ENCODE peak calls at places on chromosomes 13 and 19, in six cellular contexts. One of them, this sample, is unnamed.
A peak's percentile ranks its signal among the peaks of the same experiment; 100 is the strongest.

GRCh38 chr13:26679411-26679810 is 81.2 kb downstream of the GPR12 start:
- DNase-seq in upper lobe of left lung: no peak
- DNase-seq in esophagus squamous epithelium: no peak
- DNase-seq in heart left ventricle: no peak
- DNase-seq in adrenal gland: no peak
- DNase-seq in Peyer's patch: no peak
- DNase-seq in this sample: no peak

GRCh38 chr13:50365300-50365682 is 350.0 kb downstream of the KCNRG start:
- DNase-seq in upper lobe of left lung: no peak
- DNase-seq in esophagus squamous epithelium: no peak
- DNase-seq in heart left ventricle: no peak
- DNase-seq in adrenal gland: no peak
- DNase-seq in Peyer's patch: no peak
- DNase-seq in this sample: no peak

GRCh38 chr19:11452814-11453335 is 17.4 kb downstream of the PRKCSH start:
- DNase-seq in upper lobe of left lung: no peak
- DNase-seq in esophagus squamous epithelium: no peak
- DNase-seq in heart left ventricle: no peak
- DNase-seq in adrenal gland: no peak
- DNase-seq in Peyer's patch: no peak
- DNase-seq in this sample: no peak

GRCh38 chr19:41944336-41944735 is 14.8 kb downstream of the RABAC1 start:
- DNase-seq in upper lobe of left lung: no peak
- DNase-seq in esophagus squamous epithelium: no peak
- DNase-seq in heart left ventricle: no peak
- DNase-seq in adrenal gland: no peak
- DNase-seq in Peyer's patch: no peak
- DNase-seq in this sample: no peak

GRCh38 chr19:1860133-1860775 is 3.1 kb downstream of the KLF16 start:
- DNase-seq in upper lobe of left lung: no peak
- DNase-seq in esophagus squamous epithelium: no peak
- DNase-seq in heart left ventricle: peak; percentile 78
- DNase-seq in adrenal gland: no peak
- DNase-seq in Peyer's patch: peak; percentile 90
- DNase-seq in this sample: peak; percentile 91

GRCh38 chr13:27437126-27437525 is 12.7 kb downstream of the GTF3A start:
- DNase-seq in upper lobe of left lung: no peak
- DNase-seq in esophagus squamous epithelium: no peak
- DNase-seq in heart left ventricle: no peak
- DNase-seq in adrenal gland: no peak
- DNase-seq in Peyer's patch: no peak
- DNase-seq in this sample: no peak

GRCh38 chr19:14349426-14349825 is 31.8 kb upstream of the ADGRE5 start:
- DNase-seq in upper lobe of left lung: no peak
- DNase-seq in esophagus squamous epithelium: no peak
- DNase-seq in heart left ventricle: no peak
- DNase-seq in adrenal gland: no peak
- DNase-seq in Peyer's patch: no peak
- DNase-seq in this sample: no peak

GRCh38 chr13:44812818-44813217 is 176.5 kb downstream of the NUFIP1 start:
- DNase-seq in upper lobe of left lung: no peak
- DNase-seq in esophagus squamous epithelium: no peak
- DNase-seq in heart left ventricle: no peak
- DNase-seq in adrenal gland: peak; percentile 26
- DNase-seq in Peyer's patch: no peak
- DNase-seq in this sample: no peak

GRCh38 chr19:4414800-4415251 is 12.4 kb downstream of the CHAF1A start:
- DNase-seq in upper lobe of left lung: no peak
- DNase-seq in esophagus squamous epithelium: no peak
- DNase-seq in heart left ventricle: no peak
- DNase-seq in adrenal gland: peak; percentile 32
- DNase-seq in Peyer's patch: no peak
- DNase-seq in this sample: no peak

GRCh38 chr13:108895220-108895704 is 265.9 kb downstream of the MYO16 start:
- DNase-seq in upper lobe of left lung: no peak
- DNase-seq in esophagus squamous epithelium: no peak
- DNase-seq in heart left ventricle: no peak
- DNase-seq in adrenal gland: no peak
- DNase-seq in Peyer's patch: no peak
- DNase-seq in this sample: peak; percentile 50

GRCh38 chr13:20715340-20715732 is 11.8 kb downstream of the IL17D start:
- DNase-seq in upper lobe of left lung: no peak
- DNase-seq in esophagus squamous epithelium: no peak
- DNase-seq in heart left ventricle: no peak
- DNase-seq in adrenal gland: no peak
- DNase-seq in Peyer's patch: no peak
- DNase-seq in this sample: no peak

GRCh38 chr19:39359026-39359425 is 16.8 kb downstream of the SAMD4B start:
- DNase-seq in upper lobe of left lung: no peak
- DNase-seq in esophagus squamous epithelium: no peak
- DNase-seq in heart left ventricle: no peak
- DNase-seq in adrenal gland: no peak
- DNase-seq in Peyer's patch: no peak
- DNase-seq in this sample: no peak

GRCh38 chr19:39362682-39363657 is 20.7 kb downstream of the SAMD4B start:
- DNase-seq in upper lobe of left lung: no peak
- DNase-seq in esophagus squamous epithelium: no peak
- DNase-seq in heart left ventricle: no peak
- DNase-seq in adrenal gland: peak; percentile 39
- DNase-seq in Peyer's patch: no peak
- DNase-seq in this sample: no peak

GRCh38 chr19:39365531-39365930 is 23.3 kb downstream of the SAMD4B start:
- DNase-seq in upper lobe of left lung: no peak
- DNase-seq in esophagus squamous epithelium: no peak
- DNase-seq in heart left ventricle: no peak
- DNase-seq in adrenal gland: no peak
- DNase-seq in Peyer's patch: no peak
- DNase-seq in this sample: no peak

GRCh38 chr19:39360599-39360998 is 18.4 kb downstream of the SAMD4B start:
- DNase-seq in upper lobe of left lung: no peak
- DNase-seq in esophagus squamous epithelium: no peak
- DNase-seq in heart left ventricle: no peak
- DNase-seq in adrenal gland: no peak
- DNase-seq in Peyer's patch: no peak
- DNase-seq in this sample: no peak

DNA sequence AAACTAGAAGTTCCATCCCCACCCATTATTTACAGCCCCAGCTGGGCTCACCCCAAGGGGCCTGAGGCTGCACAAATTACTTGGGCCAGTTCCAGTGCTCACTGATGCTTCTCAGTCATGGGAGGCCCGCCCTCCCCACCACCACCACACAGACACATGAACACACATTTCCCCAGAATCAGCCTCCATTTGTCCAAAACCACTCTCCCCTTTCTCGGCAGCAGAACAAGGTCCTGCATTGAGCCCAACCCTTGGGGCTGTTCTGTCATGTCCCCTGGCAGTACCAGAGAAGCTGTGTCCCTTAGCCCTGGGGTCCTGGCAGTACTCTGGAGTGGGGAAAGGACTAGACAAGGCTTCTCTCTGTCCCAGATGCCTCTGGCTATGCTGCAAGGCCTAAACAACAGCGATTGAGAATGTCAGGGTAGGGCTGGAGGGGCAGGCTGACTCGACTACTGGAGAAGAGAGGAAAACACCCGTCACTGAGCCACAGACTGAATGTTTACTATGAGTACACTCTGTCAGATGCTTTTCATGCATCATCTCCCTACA is 21.8 kb downstream of the SAMD4B start:
- DNase-seq in upper lobe of left lung: no peak
- DNase-seq in esophagus squamous epithelium: no peak
- DNase-seq in heart left ventricle: peak; percentile 35
- DNase-seq in adrenal gland: no peak
- DNase-seq in Peyer's patch: no peak
- DNase-seq in this sample: peak; percentile 56
- TF ChIP-seq POLR2A in upper lobe of left lung: no peak
- TF ChIP-seq POLR2A in esophagus squamous epithelium: no peak
- TF ChIP-seq POLR2A in heart left ventricle: no peak
- TF ChIP-seq POLR2A in adrenal gland: no peak
- TF ChIP-seq POLR2A in Peyer's patch: no peak
- TF ChIP-seq POLR2A in this sample: no peak

GRCh38 chr13:97567510-97568243 is 133.7 kb downstream of the RAP2A start:
- DNase-seq in upper lobe of left lung: no peak
- DNase-seq in esophagus squamous epithelium: no peak
- DNase-seq in heart left ventricle: no peak
- DNase-seq in adrenal gland: peak; percentile 19
- DNase-seq in Peyer's patch: peak; percentile 63
- DNase-seq in this sample: no peak
- TF ChIP-seq POLR2A in upper lobe of left lung: no peak
- TF ChIP-seq POLR2A in esophagus squamous epithelium: no peak
- TF ChIP-seq POLR2A in heart left ventricle: no peak
- TF ChIP-seq POLR2A in adrenal gland: no peak
- TF ChIP-seq POLR2A in Peyer's patch: no peak
- TF ChIP-seq POLR2A in this sample: no peak

GRCh38 chr19:17227798-17228367 is 1.9 kb downstream of the OCEL1 start:
- DNase-seq in upper lobe of left lung: no peak
- DNase-seq in esophagus squamous epithelium: no peak
- DNase-seq in heart left ventricle: no peak
- DNase-seq in adrenal gland: peak; percentile 16
- DNase-seq in Peyer's patch: no peak
- DNase-seq in this sample: no peak

GRCh38 chr19:17225051-17225450 is 975 bp upstream of the OCEL1 start:
- DNase-seq in upper lobe of left lung: no peak
- DNase-seq in esophagus squamous epithelium: no peak
- DNase-seq in heart left ventricle: no peak
- DNase-seq in adrenal gland: no peak
- DNase-seq in Peyer's patch: no peak
- DNase-seq in this sample: no peak

GRCh38 chr19:17220207-17220758 is 5.1 kb downstream of the USE1 start:
- DNase-seq in upper lobe of left lung: no peak
- DNase-seq in esophagus squamous epithelium: no peak
- DNase-seq in heart left ventricle: no peak
- DNase-seq in adrenal gland: peak; percentile 85
- DNase-seq in Peyer's patch: peak; percentile 60
- DNase-seq in this sample: peak; percentile 85

GRCh38 chr19:17229890-17230289 is 3.9 kb downstream of the OCEL1 start:
- DNase-seq in upper lobe of left lung: no peak
- DNase-seq in esophagus squamous epithelium: no peak
- DNase-seq in heart left ventricle: no peak
- DNase-seq in adrenal gland: no peak
- DNase-seq in Peyer's patch: no peak
- DNase-seq in this sample: no peak

GRCh38 chr19:17226002-17226933 is at the start of gene OCEL1:
- DNase-seq in upper lobe of left lung: peak; percentile 98
- DNase-seq in esophagus squamous epithelium: peak; percentile 93
- DNase-seq in heart left ventricle: peak; percentile 99
- DNase-seq in adrenal gland: peak; percentile 100
- DNase-seq in Peyer's patch: peak; percentile 99
- DNase-seq in this sample: peak; percentile 99
- TF ChIP-seq POLR2A in upper lobe of left lung: peak; percentile 45
- TF ChIP-seq POLR2A in esophagus squamous epithelium: no peak
- TF ChIP-seq POLR2A in heart left ventricle: peak; percentile 91
- TF ChIP-seq POLR2A in adrenal gland: peak; percentile 83
- TF ChIP-seq POLR2A in Peyer's patch: peak; percentile 82
- TF ChIP-seq POLR2A in this sample: peak; percentile 71

GRCh38 chr19:35716735-35716984 is 1.1 kb upstream of the KMT2B start:
- DNase-seq in upper lobe of left lung: no peak
- DNase-seq in esophagus squamous epithelium: no peak
- DNase-seq in heart left ventricle: no peak
- DNase-seq in adrenal gland: no peak
- DNase-seq in Peyer's patch: no peak
- DNase-seq in this sample: no peak
- TF ChIP-seq POLR2A in upper lobe of left lung: no peak
- TF ChIP-seq POLR2A in esophagus squamous epithelium: no peak
- TF ChIP-seq POLR2A in heart left ventricle: peak; percentile 8
- TF ChIP-seq POLR2A in adrenal gland: peak; percentile 4
- TF ChIP-seq POLR2A in Peyer's patch: peak; percentile 17
- TF ChIP-seq POLR2A in this sample: no peak

DNA sequence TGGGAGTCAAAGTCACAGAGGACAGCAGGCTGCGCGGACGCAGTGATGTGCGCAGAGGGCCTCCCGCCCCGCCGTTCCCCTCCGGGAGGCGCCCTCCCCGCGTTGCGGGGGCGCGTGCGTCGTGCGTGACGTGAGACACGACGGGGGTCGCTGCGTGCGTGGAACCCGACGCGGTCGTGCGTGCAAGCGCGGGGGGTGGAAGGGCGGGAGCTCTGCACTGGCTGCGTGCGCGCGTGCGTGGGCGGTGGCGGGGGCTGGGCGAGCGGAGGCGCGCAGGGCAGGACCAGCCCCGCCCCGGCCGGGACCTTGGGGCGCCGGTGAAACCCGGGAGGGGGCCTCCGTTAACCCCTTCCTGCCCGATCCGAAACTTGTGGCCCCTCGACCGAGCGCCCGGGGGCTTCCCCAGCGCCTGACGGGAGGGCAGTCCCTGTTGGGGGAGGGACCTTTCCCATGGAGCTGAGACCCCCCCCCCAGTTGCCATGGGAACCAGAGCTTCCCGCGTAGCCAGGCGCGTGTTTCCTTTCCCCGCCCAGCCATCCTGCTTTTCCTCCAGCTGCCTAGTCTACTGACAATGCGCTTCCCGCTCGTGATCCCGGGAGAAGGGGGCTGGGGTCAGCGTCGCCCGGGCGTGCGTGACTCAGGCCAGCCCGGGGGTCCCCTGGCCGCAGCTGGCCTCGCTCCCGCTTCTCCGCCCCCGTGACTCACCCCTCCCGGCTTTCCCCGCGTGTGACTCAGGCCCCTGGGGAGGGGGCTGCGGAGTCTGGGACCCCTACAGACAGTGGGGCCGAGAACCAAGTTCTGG is 7.3 kb upstream of the HOOK2 start:
- DNase-seq in upper lobe of left lung: peak; percentile 99
- DNase-seq in esophagus squamous epithelium: peak; percentile 67
- DNase-seq in heart left ventricle: peak; percentile 94
- DNase-seq in adrenal gland: peak; percentile 93
- DNase-seq in Peyer's patch: peak; percentile 88
- DNase-seq in this sample: peak; percentile 90
- TF ChIP-seq POLR2A in upper lobe of left lung: no peak
- TF ChIP-seq POLR2A in esophagus squamous epithelium: peak; percentile 62
- TF ChIP-seq POLR2A in heart left ventricle: peak; percentile 75
- TF ChIP-seq POLR2A in adrenal gland: peak; percentile 75
- TF ChIP-seq POLR2A in Peyer's patch: peak; percentile 79
- TF ChIP-seq POLR2A in this sample: peak; percentile 39

GRCh38 chr13:46392967-46393366 is 5.9 kb upstream of the RUBCNL start:
- DNase-seq in upper lobe of left lung: no peak
- DNase-seq in esophagus squamous epithelium: no peak
- DNase-seq in heart left ventricle: no peak
- DNase-seq in adrenal gland: no peak
- DNase-seq in Peyer's patch: no peak
- DNase-seq in this sample: no peak

GRCh38 chr13:46402178-46402577 is 15.1 kb upstream of the RUBCNL start:
- DNase-seq in upper lobe of left lung: no peak
- DNase-seq in esophagus squamous epithelium: no peak
- DNase-seq in heart left ventricle: no peak
- DNase-seq in adrenal gland: no peak
- DNase-seq in Peyer's patch: no peak
- DNase-seq in this sample: no peak

GRCh38 chr13:46401432-46401831 is 14.4 kb upstream of the RUBCNL start:
- DNase-seq in upper lobe of left lung: no peak
- DNase-seq in esophagus squamous epithelium: no peak
- DNase-seq in heart left ventricle: no peak
- DNase-seq in adrenal gland: no peak
- DNase-seq in Peyer's patch: no peak
- DNase-seq in this sample: no peak

GRCh38 chr13:46396341-46396740 is 9.3 kb upstream of the RUBCNL start:
- DNase-seq in upper lobe of left lung: no peak
- DNase-seq in esophagus squamous epithelium: no peak
- DNase-seq in heart left ventricle: no peak
- DNase-seq in adrenal gland: no peak
- DNase-seq in Peyer's patch: no peak
- DNase-seq in this sample: no peak
- TF ChIP-seq POLR2A in upper lobe of left lung: no peak
- TF ChIP-seq POLR2A in esophagus squamous epithelium: no peak
- TF ChIP-seq POLR2A in heart left ventricle: no peak
- TF ChIP-seq POLR2A in adrenal gland: no peak
- TF ChIP-seq POLR2A in Peyer's patch: no peak
- TF ChIP-seq POLR2A in this sample: no peak